ENCODE peak calls at places on chromosomes 7 and 10, in six cellular contexts. O is BJ, V is fibroblast of lung, F is coronary artery, U is NB4, A is HFF-Myc. R is an unnamed sample.

GRCh38 chr10:100129424-100129823 is 47.8 kb upstream of the CPN1 start:
- DNase-seq in V (no peak), U (no peak), A (no peak), F (no peak), O (no peak), R (no peak)

GRCh38 chr10:48383393-48383792 is 76.9 kb downstream of the MAPK8 start:
- DNase-seq in F (no peak), V (peak; percentile 54), A (no peak), U (no peak), O (no peak), R (peak; percentile 41)

GRCh38 chr10:14532473-14533251 is 201.9 kb upstream of the FRMD4A start:
- DNase-seq in A (no peak), V (peak; percentile 51), F (no peak), U (no peak), O (no peak), R (no peak)

GRCh38 chr7:64849250-64849923 is 53.7 kb upstream of the ZNF273 start:
- DNase-seq in O (no peak), A (no peak), F (no peak), U (peak; percentile 93), V (peak; percentile 18), R (peak; percentile 25)

GRCh38 chr7:95725170-95725569 is 47.2 kb upstream of the DYNC1I1 start:
- DNase-seq in U (peak; percentile 14), O (no peak), F (no peak), V (no peak), A (no peak), R (no peak)

GRCh38 chr7:74006451-74007259 is 21.3 kb upstream of the ELN start:
- DNase-seq in O (no peak), F (no peak), U (peak; percentile 33), A (no peak), V (no peak), R (peak; percentile 65)

GRCh38 chr7:99004781-99005500 is 126.6 kb downstream of the TRRAP start:
- DNase-seq in O (no peak), V (peak; percentile 58), F (no peak), U (no peak), A (no peak), R (no peak)

GRCh38 chr10:80154626-80154977 is 22.1 kb downstream of the PLAC9 start:
- DNase-seq in F (no peak), O (no peak), U (no peak), A (no peak), V (no peak), R (no peak)

GRCh38 chr10:103737735-103738367 is 117.5 kb downstream of the SH3PXD2A start:
- DNase-seq in U (no peak), O (no peak), F (no peak), V (no peak), A (no peak), R (no peak)

GRCh38 chr7:142556745-142557144 is 192.5 kb upstream of the PRSS1 start:
- DNase-seq in V (peak; percentile 99), O (peak; percentile 97), F (peak; percentile 69), U (peak; percentile 82), A (peak; percentile 99), R (peak; percentile 96)
- TF ChIP-seq CTCF in V (peak; percentile 30), O (peak; percentile 46), F (no peak), U (peak; percentile 29), A (peak; percentile 23), R (peak; percentile 58)

GRCh38 chr7:101924171-101924570 is 106.7 kb downstream of the CUX1 start:
- DNase-seq in U (no peak), F (peak; percentile 84), V (peak; percentile 88), O (peak; percentile 60), A (no peak), R (peak; percentile 79)

GRCh38 chr7:101922631-101923275 is 105.3 kb downstream of the CUX1 start:
- DNase-seq in A (no peak), F (no peak), V (no peak), O (no peak), U (no peak), R (no peak)

GRCh38 chr7:101927389-101928306 is 110.2 kb downstream of the CUX1 start:
- DNase-seq in A (no peak), U (no peak), O (no peak), F (no peak), V (no peak), R (no peak)

GRCh38 chr7:101923276-101923985 is 106.0 kb downstream of the CUX1 start:
- DNase-seq in F (no peak), O (peak; percentile 30), U (no peak), A (no peak), V (peak; percentile 82), R (peak; percentile 81)

DNA sequence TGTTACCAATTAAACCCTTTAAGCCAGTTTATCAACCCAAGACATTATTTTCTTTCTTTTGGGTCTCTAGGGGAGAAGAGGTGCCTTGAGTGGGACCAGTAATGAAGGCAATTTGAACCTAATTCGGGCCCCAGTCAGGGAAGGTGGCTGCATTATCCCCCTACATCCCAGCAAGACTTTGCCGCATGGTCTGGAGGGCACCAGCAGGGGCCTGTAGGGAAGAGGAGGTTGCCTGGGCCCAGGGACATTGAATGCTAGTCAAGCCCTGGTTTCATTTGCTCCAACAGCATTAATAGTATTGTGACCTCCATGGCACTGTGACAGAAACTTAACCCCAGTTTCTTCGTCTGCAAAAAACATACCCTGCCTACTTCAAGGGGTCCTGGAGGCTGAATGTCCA is 108.8 kb downstream of the CUX1 start:
- DNase-seq in O (no peak), A (no peak), F (no peak), V (no peak), U (no peak), R (no peak)
- H3K4me3 ChIP-seq in O (no peak overlapping the region), A (no peak overlapping the region), F (no peak overlapping the region), V (no peak overlapping the region), U (no peak overlapping the region), R (no peak overlapping the region)

DNA sequence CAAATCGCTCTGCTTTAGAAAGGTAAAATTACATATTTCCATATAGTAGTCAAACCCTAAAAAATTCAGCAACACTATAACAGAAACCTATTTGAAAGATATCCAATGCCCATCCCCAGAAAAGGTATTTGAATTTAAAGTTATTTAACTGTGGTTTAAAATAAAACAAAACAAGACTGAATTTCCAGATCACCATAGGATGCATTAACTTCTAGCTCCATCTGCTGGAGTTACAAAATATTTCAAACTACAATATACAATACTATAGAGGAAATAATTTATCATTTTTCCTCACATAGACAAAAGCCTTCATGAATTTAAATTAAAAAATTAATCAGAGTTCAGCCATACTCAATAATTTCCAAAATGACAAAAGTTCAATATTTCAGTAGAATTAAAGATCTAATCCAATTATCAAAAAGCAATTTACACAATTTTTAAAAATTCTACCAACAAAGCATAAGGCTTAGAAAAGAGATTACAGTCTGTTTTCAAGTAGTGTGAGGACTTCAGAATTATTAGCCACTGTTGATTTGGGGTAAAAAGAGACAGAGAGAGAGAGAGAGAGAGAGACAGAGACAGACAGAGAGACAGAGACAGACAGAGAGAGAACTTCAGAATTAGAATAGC is 75.9 kb downstream of the LMBR1 start:
- DNase-seq in A (no peak), O (no peak), V (peak; percentile 18), F (no peak), U (peak; percentile 48), R (peak; percentile 57)
- TF ChIP-seq CTCF in A (peak; percentile 4), O (peak; percentile 38), V (no peak), F (no peak), U (peak; percentile 28), R (peak; percentile 45)

GRCh38 chr10:77419979-77420378 is 217.6 kb downstream of the KCNMA1 start:
- DNase-seq in V (no peak), O (no peak), F (no peak), U (no peak), A (no peak), R (no peak)
- H3K4me3 ChIP-seq in V (no peak overlapping the region), O (no peak overlapping the region), F (no peak overlapping the region), U (no peak overlapping the region), A (no peak overlapping the region), R (no peak overlapping the region)

DNA sequence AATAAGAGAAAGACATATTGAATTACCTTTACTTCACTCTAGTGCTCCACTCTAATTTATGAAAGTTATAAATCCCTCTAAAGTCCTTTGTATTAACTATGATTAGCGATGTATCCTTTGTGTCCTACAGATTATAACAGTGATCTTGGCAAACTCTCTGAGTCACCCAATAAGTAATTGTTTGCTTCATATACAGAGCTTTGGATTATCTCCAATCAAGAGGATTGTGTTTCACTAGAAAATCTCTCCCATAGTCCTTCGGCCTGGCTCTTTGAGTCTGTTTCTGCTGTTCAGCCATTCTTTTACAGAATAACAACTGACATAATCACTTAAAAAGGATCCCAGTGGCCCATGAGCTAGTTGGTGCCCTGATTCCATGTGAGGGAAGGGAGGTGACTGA is 9.5 kb downstream of the LMOD2 start:
- DNase-seq in F (no peak), O (no peak), U (no peak), A (no peak), V (no peak), R (no peak)
- TF ChIP-seq CTCF in F (no peak), O (no peak), U (no peak), A (no peak), V (no peak), R (no peak)

R was measured in fibroblast of the aortic adventitia.